ENCODE peak calls at places on chromosomes 4 and X, in seven cellular contexts. J is right lobe of liver; P is H9; K is tibial artery; U is stomach; M is DND-41; Q is naive thymus-derived CD4-positive, alpha-beta T cell. C is an unnamed sample.

GRCh38 chr4:75513529-75514130 is 573 bp downstream of the RCHY1 start:
- DNase-seq in K (no peak), P (no peak), J (no peak), U (no peak), M (peak), Q (no peak), C (peak)

GRCh38 chrX:29470029-29470428 is 745.3 kb upstream of the MAGEB2 start:
- DNase-seq in M (no peak), Q (no peak), U (no peak), J (no peak), K (no peak), P (no peak), C (no peak)

GRCh38 chr4:169229571-169230028 is 41.2 kb downstream of the SH3RF1 start:
- DNase-seq in U (no peak), K (peak), M (no peak), P (no peak), J (no peak), Q (no peak), C (peak)

GRCh38 chr4:41509411-41510008 is 28.4 kb upstream of the LIMCH1 start:
- DNase-seq in K (peak), J (no peak), Q (no peak), P (no peak), M (no peak), U (peak), C (peak)

GRCh38 chrX:19625612-19626011 is 110.3 kb upstream of the MAP3K15 start:
- DNase-seq in M (no peak), J (no peak), K (no peak), U (no peak), Q (no peak), P (no peak), C (peak)

GRCh38 chr4:41632481-41633073 is 94.6 kb downstream of the LIMCH1 start:
- DNase-seq in M (no peak), P (no peak), U (no peak), K (no peak), J (no peak), Q (no peak), C (no peak)

GRCh38 chr4:17941731-17942130 is 79.8 kb downstream of the LCORL start:
- DNase-seq in J (no peak), P (no peak), Q (no peak), K (no peak), U (no peak), M (no peak), C (peak)

GRCh38 chrX:81206471-81206870 is 4.6 kb downstream of the SH3BGRL start:
- DNase-seq in M (no peak), P (no peak), Q (no peak), K (no peak), J (no peak), U (no peak), C (no peak)

GRCh38 chr4:112109455-112110425 is 35.5 kb upstream of the FAM241A start:
- DNase-seq in J (no peak), U (no peak), Q (no peak), P (no peak), M (no peak), K (no peak), C (peak)

GRCh38 chr4:161546902-161547301 is 616.9 kb downstream of the FSTL5 start:
- DNase-seq in U (no peak), M (no peak), J (no peak), K (no peak), Q (no peak), P (no peak), C (no peak)

GRCh38 chrX:39445336-39445735 is 644.1 kb downstream of the MID1IP1 start:
- DNase-seq in P (peak), Q (no peak), K (no peak), U (peak), M (peak), J (peak), C (peak)

GRCh38 chrX:42437211-42437610 is 340.8 kb downstream of the PPP1R2C start:
- DNase-seq in P (no peak), M (no peak), K (no peak), Q (no peak), J (no peak), U (no peak), C (no peak)

GRCh38 chrX:20637351-20637750 is 370.6 kb upstream of the RPS6KA3 start:
- DNase-seq in J (no peak), K (no peak), Q (no peak), M (no peak), U (no peak), P (no peak), C (no peak)

GRCh38 chrX:103063918-103064434 is at the start of gene BEX1:
- DNase-seq in P (peak), J (no peak), M (no peak), U (peak), Q (peak), K (no peak), C (no peak)

GRCh38 chrX:74343327-74343969 is 39.5 kb downstream of the ZCCHC13 start:
- DNase-seq in U (no peak), J (no peak), Q (no peak), K (no peak), P (no peak), M (no peak), C (no peak)

GRCh38 chr4:2263701-2264321 is 1.9 kb upstream of the MXD4 start:
- DNase-seq in Q (no peak), J (no peak), K (no peak), P (no peak), U (no peak), M (no peak), C (no peak)

GRCh38 chr4:37793562-37793961 is 32.9 kb upstream of the PGM2 start:
- DNase-seq in J (no peak), U (no peak), P (no peak), Q (peak), K (no peak), M (peak), C (peak)

GRCh38 chr4:185254434-185254833 is 45.0 kb downstream of the SNX25 start:
- DNase-seq in Q (peak), K (no peak), P (no peak), M (no peak), U (no peak), J (no peak), C (peak)

GRCh38 chrX:134849390-134849789 is 141.4 kb upstream of the SMIM10 start:
- DNase-seq in M (no peak), J (no peak), K (no peak), P (no peak), U (no peak), Q (no peak), C (no peak)

GRCh38 chr4:51895816-51896408 is 53.0 kb downstream of the DCUN1D4 start:
- DNase-seq in U (peak), K (peak), Q (peak), M (peak), J (peak), P (peak), C (peak)

GRCh38 chrX:10259716-10260115 is 102.9 kb downstream of the CLCN4 start:
- DNase-seq in K (no peak), Q (no peak), U (no peak), M (no peak), P (no peak), J (no peak), C (no peak)

GRCh38 chr4:165991325-165992180 is 118.5 kb downstream of the TLL1 start:
- DNase-seq in J (no peak), P (no peak), M (no peak), U (no peak), Q (no peak), K (no peak), C (no peak)

GRCh38 chr4:68606240-68606639 is 30.1 kb upstream of the UGT2B17 start:
- DNase-seq in Q (no peak), J (no peak), M (no peak), P (no peak), K (no peak), U (no peak), C (no peak)

GRCh38 chr4:164012396-164013027 is 518.0 kb downstream of the TMA16 start:
- DNase-seq in J (no peak), M (peak), Q (peak), U (peak), K (no peak), P (peak), C (no peak)

GRCh38 chr4:7342223-7342576 is 92.5 kb downstream of the PSAPL1 start:
- DNase-seq in K (no peak), P (no peak), M (no peak), U (no peak), Q (no peak), J (no peak), C (no peak)

GRCh38 chr4:19850909-19851308 is 400.8 kb upstream of the SLIT2 start:
- DNase-seq in J (no peak), K (no peak), M (no peak), U (no peak), P (no peak), Q (no peak), C (peak)

GRCh38 chr4:150970685-150971151 is 44.4 kb downstream of the LRBA start:
- DNase-seq in M (no peak), K (no peak), U (no peak), Q (no peak), J (no peak), P (no peak), C (no peak)

GRCh38 chr4:148793221-148793620 is 351.0 kb upstream of the NR3C2 start:
- DNase-seq in M (no peak), P (no peak), J (no peak), K (no peak), Q (no peak), U (no peak), C (no peak)

GRCh38 chrX:23900220-23900797 is 7.4 kb downstream of the APOO start:
- DNase-seq in Q (no peak), P (no peak), K (peak), U (no peak), J (no peak), M (no peak), C (no peak)

GRCh38 chrX:112341598-112341997 is 259.0 kb upstream of the TRPC5 start:
- DNase-seq in M (no peak), U (no peak), Q (no peak), K (no peak), J (no peak), P (no peak), C (no peak)

GRCh38 chr4:168743576-168743975 is 246.7 kb downstream of the PALLD start:
- DNase-seq in P (no peak), Q (no peak), K (no peak), J (peak), M (no peak), U (no peak), C (no peak)

GRCh38 chr4:42927946-42928345 is 35.4 kb downstream of the GRXCR1 start:
- DNase-seq in K (no peak), U (no peak), Q (no peak), M (no peak), J (no peak), P (no peak), C (no peak)

GRCh38 chrX:23765449-23765848 is 17.5 kb upstream of the SAT1 start:
- DNase-seq in M (no peak), K (no peak), J (no peak), Q (no peak), P (no peak), U (no peak), C (no peak)

DNA sequence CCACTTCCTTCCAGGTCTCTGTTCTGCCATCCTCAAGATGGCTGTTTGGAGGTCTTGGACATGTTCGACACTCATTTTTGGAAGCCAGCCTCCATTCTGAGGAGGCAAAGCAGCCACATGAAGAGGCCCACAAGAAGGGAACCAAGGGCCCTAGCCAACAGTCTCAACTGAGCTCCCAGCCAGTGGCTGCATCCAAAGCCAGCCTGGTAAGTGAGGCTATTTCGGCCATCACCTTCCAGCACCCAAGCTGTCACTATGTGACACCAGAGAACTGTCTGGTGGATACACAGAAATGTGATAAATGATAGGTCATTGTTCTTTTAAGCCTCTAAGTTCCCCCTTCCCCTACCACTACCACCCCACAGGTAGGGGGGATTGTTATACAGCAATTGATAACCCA is 127.2 kb downstream of the NPNT start:
- DNase-seq in Q (no peak), J (no peak), U (no peak), P (no peak), K (no peak), M (no peak), C (no peak)
- H3K27ac ChIP-seq in Q (no peak), J (no peak), U (no peak), P (no peak), K (no peak), M (no peak), C (no peak)

GRCh38 chr4:158821228-158822009 is 52.6 kb downstream of the FNIP2 start:
- DNase-seq in Q (no peak), P (no peak), J (no peak), U (no peak), M (no peak), K (no peak), C (no peak)

GRCh38 chr4:158818595-158818994 is 49.8 kb downstream of the FNIP2 start:
- DNase-seq in J (no peak), Q (no peak), K (no peak), U (no peak), P (no peak), M (no peak), C (peak)

GRCh38 chr4:158822348-158822747 is 53.5 kb downstream of the FNIP2 start:
- DNase-seq in J (no peak), K (no peak), Q (no peak), P (no peak), U (no peak), M (no peak), C (no peak)

GRCh38 chr4:158817562-158818370 is 48.9 kb downstream of the FNIP2 start:
- DNase-seq in K (no peak), M (no peak), Q (no peak), P (no peak), U (no peak), J (no peak), C (peak)

DNA sequence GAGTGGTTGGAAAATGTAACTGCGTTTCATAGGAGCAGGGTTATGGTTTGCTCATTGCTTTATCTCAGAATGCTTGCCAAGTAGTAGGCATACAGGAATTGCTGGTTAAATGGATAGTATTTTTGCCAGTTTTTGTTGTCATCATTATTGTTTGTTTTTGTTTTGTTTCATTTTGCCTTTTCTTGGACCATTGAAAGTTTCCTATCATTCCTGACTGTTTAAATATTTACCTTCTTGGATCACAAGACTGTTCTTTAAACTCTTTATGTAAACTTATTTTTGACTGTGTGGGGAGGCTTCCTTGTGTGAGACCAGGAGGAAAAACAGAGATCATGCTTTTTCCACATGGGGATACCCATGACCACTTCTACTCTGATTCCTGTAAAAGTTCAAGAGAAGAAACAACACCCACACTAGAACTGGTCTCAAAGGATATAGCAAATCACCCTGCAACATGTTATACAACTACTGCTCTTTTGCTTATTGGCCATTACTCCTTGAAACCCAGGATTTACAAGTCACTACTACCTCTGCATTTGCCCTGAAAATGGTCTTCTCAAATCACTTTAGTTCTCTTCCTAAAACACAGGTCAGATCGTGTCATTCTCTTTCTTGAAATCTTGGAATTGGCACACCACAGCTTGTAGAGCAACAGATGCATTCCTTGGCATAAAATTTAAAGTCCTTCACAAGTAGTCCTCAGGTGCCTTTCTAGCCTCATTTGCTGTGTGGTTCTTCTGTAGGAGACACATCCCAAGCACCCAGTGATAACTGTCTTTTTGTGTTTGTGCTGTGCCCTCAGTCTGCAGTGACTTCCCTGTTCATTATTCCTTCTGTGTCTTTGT is 51.3 kb downstream of the FNIP2 start:
- DNase-seq in U (no peak), K (no peak), Q (no peak), J (no peak), M (no peak), P (no peak), C (peak)
- H3K27ac ChIP-seq in U (peak), K (peak), Q (no peak), J (peak), M (no peak), P (no peak), C (no peak)

GRCh38 chrX:11765449-11765848 is 7.4 kb downstream of the MSL3 start:
- DNase-seq in P (no peak), Q (no peak), K (no peak), M (no peak), J (no peak), U (no peak), C (no peak)
- H3K27ac ChIP-seq in P (no peak), Q (peak), K (no peak), M (no peak), J (no peak), U (no peak), C (no peak)

GRCh38 chr4:115234405-115235093 is 121.1 kb upstream of the NDST4 start:
- DNase-seq in M (peak), K (no peak), P (peak), Q (no peak), J (no peak), U (no peak), C (no peak)
- H3K27ac ChIP-seq in M (no peak), K (no peak), P (peak), Q (no peak), J (no peak), U (no peak), C (no peak)